ENCODE peak calls at places on chromosome 10, in seven cellular contexts. W is kidney tubule cell; O is activated naive CD8-positive, alpha-beta T cell treated with anti-CD3 and anti-CD28 coated beads, Interleukin-2, amount 50 U/mL, for 24 hours; G is tibial nerve; P is AG08396; U is HFFc6; X is substantia nigra. E is an unnamed sample.

GRCh38 chr10:78944658-78945333 is 124.0 kb upstream of the ZMIZ1 start:
- DNase-seq in W (peak), O (no peak), G (peak), P (peak), U (peak), X (no peak), E (no peak)

GRCh38 chr10:128808921-128809440 is 658.1 kb upstream of the MGMT start:
- DNase-seq in W (no peak), O (no peak), G (peak), P (no peak), U (no peak), X (no peak), E (no peak)

GRCh38 chr10:13681095-13681494 is 94.3 kb downstream of the PRPF18 start:
- DNase-seq in W (peak), O (no peak), G (no peak), P (no peak), U (no peak), X (no peak), E (no peak)

GRCh38 chr10:77640167-77640566 is 2.6 kb upstream of the KCNMA1 start:
- DNase-seq in W (no peak), O (no peak), G (no peak), P (no peak), U (no peak), X (no peak), E (no peak)

GRCh38 chr10:103947799-103948198 is 19.1 kb upstream of the SLK start:
- DNase-seq in W (no peak), O (no peak), G (no peak), P (no peak), U (no peak), X (no peak), E (no peak)

GRCh38 chr10:119940487-119940886 is 48.0 kb downstream of the SEC23IP start:
- DNase-seq in W (peak), O (no peak), G (no peak), P (no peak), U (no peak), X (no peak), E (peak)

GRCh38 chr10:82628373-82628772 is 753.4 kb downstream of the NRG3 start:
- DNase-seq in W (peak), O (no peak), G (no peak), P (no peak), U (no peak), X (no peak), E (no peak)

GRCh38 chr10:127153166-127153565 is 43.2 kb downstream of the INSYN2A start:
- DNase-seq in W (no peak), O (no peak), G (no peak), P (peak), U (no peak), X (no peak), E (no peak)

GRCh38 chr10:72772031-72772430 is 80.1 kb downstream of the MCU start:
- DNase-seq in W (no peak), O (no peak), G (no peak), P (no peak), U (no peak), X (no peak), E (no peak)

GRCh38 chr10:26881600-26882331 is 21.0 kb upstream of the ABI1 start:
- DNase-seq in W (peak), O (no peak), G (no peak), P (peak), U (peak), X (no peak), E (peak)

GRCh38 chr10:97714401-97715258 is 1.1 kb downstream of the MARVELD1 start:
- DNase-seq in W (peak), O (peak), G (peak), P (peak), U (peak), X (no peak), E (no peak)

GRCh38 chr10:97466755-97467154 is 20.8 kb downstream of the ZDHHC16 start:
- DNase-seq in W (peak), O (no peak), G (no peak), P (no peak), U (peak), X (no peak), E (no peak)

GRCh38 chr10:30784896-30785605 is 155.5 kb upstream of the LYZL2 start:
- DNase-seq in W (peak), O (peak), G (peak), P (peak), U (peak), X (peak), E (peak)